ENCODE peak calls at places on chromosomes 6 and 20, in six cellular contexts. One of them, this sample, is unnamed.

GRCh38 chr6:10556496-10557391 is 35.6 kb downstream of the GCNT2 start:
- DNase-seq in fibroblast of the aortic adventitia: no peak
- DNase-seq in cardiac septum: no peak
- DNase-seq in activated naive CD8-positive, alpha-beta T cell treated with anti-CD3 and anti-CD28 coated beads, Interleukin-2, amount 50 U/mL, for 24 hours: no peak
- DNase-seq in progenitor cell of endocrine pancreas: no peak
- DNase-seq in lung: no peak
- DNase-seq in this sample: no peak

GRCh38 chr6:18823782-18824386 is 436.7 kb downstream of the RNF144B start:
- DNase-seq in activated naive CD8-positive, alpha-beta T cell treated with anti-CD3 and anti-CD28 coated beads, Interleukin-2, amount 50 U/mL, for 24 hours: peak; percentile 59
- DNase-seq in fibroblast of the aortic adventitia: peak; percentile 6
- DNase-seq in cardiac septum: no peak
- DNase-seq in progenitor cell of endocrine pancreas: no peak
- DNase-seq in lung: no peak
- DNase-seq in this sample: peak; percentile 33

GRCh38 chr20:35274172-35275092 is 3.5 kb downstream of the MMP24OS start:
- DNase-seq in cardiac septum: no peak
- DNase-seq in progenitor cell of endocrine pancreas: no peak
- DNase-seq in fibroblast of the aortic adventitia: no peak
- DNase-seq in activated naive CD8-positive, alpha-beta T cell treated with anti-CD3 and anti-CD28 coated beads, Interleukin-2, amount 50 U/mL, for 24 hours: no peak
- DNase-seq in lung: no peak
- DNase-seq in this sample: no peak

GRCh38 chr6:470901-471448 is 79.4 kb downstream of the IRF4 start:
- DNase-seq in progenitor cell of endocrine pancreas: no peak
- DNase-seq in activated naive CD8-positive, alpha-beta T cell treated with anti-CD3 and anti-CD28 coated beads, Interleukin-2, amount 50 U/mL, for 24 hours: no peak
- DNase-seq in fibroblast of the aortic adventitia: no peak
- DNase-seq in cardiac septum: no peak
- DNase-seq in lung: no peak
- DNase-seq in this sample: no peak

GRCh38 chr6:48087448-48087847 is 23.5 kb downstream of the PTCHD4 start:
- DNase-seq in cardiac septum: no peak
- DNase-seq in fibroblast of the aortic adventitia: peak; percentile 77
- DNase-seq in lung: no peak
- DNase-seq in progenitor cell of endocrine pancreas: no peak
- DNase-seq in activated naive CD8-positive, alpha-beta T cell treated with anti-CD3 and anti-CD28 coated beads, Interleukin-2, amount 50 U/mL, for 24 hours: no peak
- DNase-seq in this sample: peak; percentile 77

GRCh38 chr6:43798688-43799444 is 28.9 kb downstream of the VEGFA start:
- DNase-seq in fibroblast of the aortic adventitia: peak; percentile 77
- DNase-seq in activated naive CD8-positive, alpha-beta T cell treated with anti-CD3 and anti-CD28 coated beads, Interleukin-2, amount 50 U/mL, for 24 hours: no peak
- DNase-seq in cardiac septum: peak; percentile 92
- DNase-seq in progenitor cell of endocrine pancreas: no peak
- DNase-seq in lung: peak; percentile 90
- DNase-seq in this sample: peak; percentile 56

GRCh38 chr6:33207569-33208088 is 671 bp upstream of the RING1 start:
- DNase-seq in progenitor cell of endocrine pancreas: no peak
- DNase-seq in lung: peak; percentile 54
- DNase-seq in activated naive CD8-positive, alpha-beta T cell treated with anti-CD3 and anti-CD28 coated beads, Interleukin-2, amount 50 U/mL, for 24 hours: no peak
- DNase-seq in fibroblast of the aortic adventitia: peak; percentile 44
- DNase-seq in cardiac septum: peak; percentile 75
- DNase-seq in this sample: peak; percentile 52

GRCh38 chr6:133646021-133646682 is 242.8 kb upstream of the TCF21 start:
- DNase-seq in lung: no peak
- DNase-seq in cardiac septum: no peak
- DNase-seq in activated naive CD8-positive, alpha-beta T cell treated with anti-CD3 and anti-CD28 coated beads, Interleukin-2, amount 50 U/mL, for 24 hours: no peak
- DNase-seq in progenitor cell of endocrine pancreas: no peak
- DNase-seq in fibroblast of the aortic adventitia: peak; percentile 81
- DNase-seq in this sample: peak; percentile 77

This sample was measured in choroid plexus epithelial cell.